ENCODE peak calls at places on chromosomes 2 and 18, in five cellular contexts. A is A549, B is stomach, J is mammary epithelial cell, I is NB4. M is an unnamed sample.

GRCh38 chr2:237860273-237860935 is 981 bp downstream of the RAMP1 start:
- DNase-seq in A (no peak), B (no peak), J (no peak), I (no peak), M (no peak)

GRCh38 chr2:42569116-42569711 is 782 bp downstream of the MTA3 start:
- DNase-seq in A (peak; percentile 65), B (peak; percentile 38), J (peak; percentile 15), I (peak; percentile 63), M (peak; percentile 47)

GRCh38 chr2:238720232-238720672 is 127.6 kb upstream of the TWIST2 start:
- DNase-seq in A (peak; percentile 52), B (peak; percentile 54), J (peak; percentile 100), I (peak; percentile 74), M (peak; percentile 52)

GRCh38 chr2:130986890-130987493 is 106.3 kb downstream of the FAM168B start:
- DNase-seq in A (no peak), B (no peak), J (no peak), I (no peak), M (no peak)

GRCh38 chr2:229129738-229130371 is 141.2 kb downstream of the PID1 start:
- DNase-seq in A (no peak), B (no peak), J (peak; percentile 15), I (no peak), M (peak; percentile 6)

GRCh38 chr2:239181601-239182471 is 219.0 kb downstream of the HDAC4 start:
- DNase-seq in A (no peak), B (no peak), J (no peak), I (no peak), M (no peak)

GRCh38 chr2:241314181-241314932 is 1.1 kb downstream of the HDLBP start:
- DNase-seq in A (peak; percentile 23), B (no peak), J (no peak), I (peak; percentile 73), M (peak; percentile 71)

GRCh38 chr2:665340-666073 is 11.7 kb downstream of the TMEM18 start:
- DNase-seq in A (no peak), B (no peak), J (no peak), I (no peak), M (no peak)

GRCh38 chr2:233082222-233082933 is 22.2 kb downstream of the INPP5D start:
- DNase-seq in A (no peak), B (no peak), J (no peak), I (peak; percentile 77), M (no peak)

GRCh38 chr18:37219257-37219656 is 346.3 kb downstream of the CELF4 start:
- DNase-seq in A (no peak), B (no peak), J (no peak), I (no peak), M (no peak)

GRCh38 chr18:63511285-63511684 is 30.9 kb upstream of the SERPINB12 start:
- DNase-seq in A (peak; percentile 13), B (no peak), J (no peak), I (no peak), M (peak; percentile 80)

GRCh38 chr2:73163522-73164367 is 38.6 kb upstream of the NOTO start:
- DNase-seq in A (peak; percentile 88), B (peak; percentile 72), J (peak; percentile 37), I (peak; percentile 77), M (peak; percentile 86)

GRCh38 chr18:49562481-49563129 is 748 bp downstream of the LIPG start:
- DNase-seq in A (no peak), B (no peak), J (peak; percentile 57), I (no peak), M (peak; percentile 31)

GRCh38 chr18:48913201-48913600 is 37.6 kb downstream of the SMAD7 start:
- DNase-seq in A (no peak), B (peak; percentile 51), J (no peak), I (no peak), M (no peak)

GRCh38 chr18:13232971-13233565 is 14.5 kb downstream of the LDLRAD4 start:
- DNase-seq in A (no peak), B (no peak), J (no peak), I (no peak), M (no peak)

GRCh38 chr2:1295740-1296139 is 117.5 kb upstream of the TPO start:
- DNase-seq in A (no peak), B (no peak), J (no peak), I (no peak), M (no peak)

GRCh38 chr2:84830758-84831500 is 50.0 kb downstream of the TRABD2A start:
- DNase-seq in A (no peak), B (no peak), J (no peak), I (no peak), M (no peak)

GRCh38 chr2:111704246-111704645 is 179.7 kb downstream of the ANAPC1 start:
- DNase-seq in A (peak; percentile 32), B (no peak), J (peak; percentile 84), I (peak; percentile 74), M (peak; percentile 61)

GRCh38 chr2:55902971-55903370 is 20.6 kb downstream of the EFEMP1 start:
- DNase-seq in A (no peak), B (no peak), J (no peak), I (no peak), M (no peak)

GRCh38 chr2:233354500-233354924 is 218 bp downstream of the DGKD start:
- DNase-seq in A (no peak), B (no peak), J (no peak), I (no peak), M (no peak)

GRCh38 chr2:215365184-215365658 is 53.4 kb downstream of the ATIC start:
- DNase-seq in A (no peak), B (no peak), J (peak; percentile 11), I (no peak), M (peak; percentile 39)

GRCh38 chr2:39942970-39943369 is 163.9 kb upstream of the THUMPD2 start:
- DNase-seq in A (no peak), B (no peak), J (peak; percentile 17), I (no peak), M (peak; percentile 7)

GRCh38 chr2:230614913-230615332 is 97.7 kb upstream of the CAB39 start:
- DNase-seq in A (no peak), B (peak; percentile 39), J (peak; percentile 62), I (no peak), M (no peak)

GRCh38 chr18:47754311-47755101 is 176.0 kb downstream of the SMAD2 start:
- DNase-seq in A (peak; percentile 26), B (peak; percentile 43), J (peak; percentile 8), I (peak; percentile 58), M (peak; percentile 13)

GRCh38 chr2:239298126-239298804 is 102.6 kb downstream of the HDAC4 start:
- DNase-seq in A (no peak), B (no peak), J (no peak), I (peak; percentile 90), M (no peak)

GRCh38 chr18:9516437-9517064 is 41.2 kb downstream of the RALBP1 start:
- DNase-seq in A (no peak), B (no peak), J (peak; percentile 33), I (peak; percentile 53), M (peak; percentile 66)

GRCh38 chr2:84526562-84526961 is 10.3 kb downstream of the DNAH6 start:
- DNase-seq in A (no peak), B (no peak), J (no peak), I (no peak), M (peak; percentile 31)

GRCh38 chr2:220504890-220505564 is 877.6 kb downstream of the SLC4A3 start:
- DNase-seq in A (peak; percentile 5), B (no peak), J (peak; percentile 77), I (no peak), M (peak; percentile 55)

GRCh38 chr2:231399853-231400667 is 4.5 kb downstream of the B3GNT7 start:
- DNase-seq in A (peak; percentile 64), B (peak; percentile 64), J (peak; percentile 25), I (peak; percentile 47), M (peak; percentile 23)

GRCh38 chr2:44392338-44392943 is 30.7 kb downstream of the CAMKMT start:
- DNase-seq in A (peak; percentile 21), B (peak; percentile 48), J (peak; percentile 2), I (peak; percentile 55), M (peak; percentile 56)

GRCh38 chr2:24791452-24791851 is 1.7 kb downstream of the PTRHD1 start:
- DNase-seq in A (no peak), B (no peak), J (no peak), I (no peak), M (no peak)

GRCh38 chr2:238286551-238286950 is 1.9 kb downstream of the PER2 start:
- DNase-seq in A (no peak), B (peak; percentile 85), J (peak; percentile 86), I (peak; percentile 62), M (peak; percentile 91)

GRCh38 chr2:39757156-39757555 is 21.9 kb downstream of the THUMPD2 start:
- DNase-seq in A (no peak), B (no peak), J (no peak), I (no peak), M (no peak)

GRCh38 chr2:182228073-182228473 is 198.8 kb downstream of the PDE1A start:
- DNase-seq in A (no peak), B (no peak), J (no peak), I (no peak), M (no peak)

GRCh38 chr2:67510745-67511144 is 113.6 kb downstream of the ETAA1 start:
- DNase-seq in A (no peak), B (no peak), J (no peak), I (no peak), M (peak; percentile 87)

DNA sequence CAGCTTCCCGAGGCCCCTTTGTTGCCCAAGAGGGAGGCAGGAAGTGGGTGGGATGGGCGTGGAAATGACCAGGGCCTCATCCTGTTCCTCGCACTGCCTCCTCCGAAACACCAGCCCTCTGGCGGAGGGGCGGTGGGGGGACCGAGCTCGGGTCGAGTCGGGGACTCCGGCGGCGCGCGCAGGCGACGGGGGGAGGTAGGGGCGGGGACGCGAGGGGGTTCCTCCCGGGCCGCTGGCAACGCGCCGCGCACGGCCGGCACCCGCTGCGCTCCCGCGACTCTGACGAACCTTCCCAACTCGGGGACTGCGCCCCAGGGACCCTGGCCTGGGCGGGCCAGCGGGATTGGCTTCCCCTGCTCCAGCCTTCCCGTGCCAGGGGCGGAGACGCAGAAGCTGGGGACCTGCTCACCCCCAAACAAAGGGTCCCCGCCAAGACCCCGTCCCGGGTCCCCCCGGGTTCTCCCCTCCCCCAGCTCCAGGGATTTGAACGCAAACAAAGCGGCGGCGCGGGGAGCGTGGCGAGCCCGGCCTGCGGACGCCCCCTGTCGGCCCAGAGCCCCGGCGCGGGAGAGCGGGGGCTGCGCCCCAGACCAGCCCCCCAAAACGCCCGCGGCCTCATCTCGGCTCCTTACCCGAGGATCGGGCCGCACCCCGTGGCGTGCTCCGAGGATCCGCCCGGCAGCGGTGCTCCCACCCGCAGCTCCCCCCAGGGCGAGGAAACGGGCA is 1.2 kb downstream of the SEMA4C start:
- DNase-seq in A (peak; percentile 89), B (peak; percentile 75), J (peak; percentile 67), I (peak; percentile 96), M (peak; percentile 95)
- TF ChIP-seq CTCF in A (peak; percentile 77), B (no peak), J (peak; percentile 63), I (peak; percentile 46), M (peak; percentile 41)

GRCh38 chr2:3146175-3146574 is 231.4 kb downstream of the EIPR1 start:
- DNase-seq in A (no peak), B (no peak), J (no peak), I (no peak), M (no peak)
- H3K4me3 ChIP-seq in A (no peak overlapping the region), B (no peak overlapping the region), J (no peak overlapping the region), I (no peak overlapping the region), M (no peak overlapping the region)

GRCh38 chr2:152042636-152043615 is 55.9 kb downstream of the CACNB4 start:
- DNase-seq in A (no peak), B (no peak), J (no peak), I (no peak), M (no peak)
- TF ChIP-seq CTCF in A (no peak), B (no peak), J (no peak), I (no peak), M (no peak)

DNA sequence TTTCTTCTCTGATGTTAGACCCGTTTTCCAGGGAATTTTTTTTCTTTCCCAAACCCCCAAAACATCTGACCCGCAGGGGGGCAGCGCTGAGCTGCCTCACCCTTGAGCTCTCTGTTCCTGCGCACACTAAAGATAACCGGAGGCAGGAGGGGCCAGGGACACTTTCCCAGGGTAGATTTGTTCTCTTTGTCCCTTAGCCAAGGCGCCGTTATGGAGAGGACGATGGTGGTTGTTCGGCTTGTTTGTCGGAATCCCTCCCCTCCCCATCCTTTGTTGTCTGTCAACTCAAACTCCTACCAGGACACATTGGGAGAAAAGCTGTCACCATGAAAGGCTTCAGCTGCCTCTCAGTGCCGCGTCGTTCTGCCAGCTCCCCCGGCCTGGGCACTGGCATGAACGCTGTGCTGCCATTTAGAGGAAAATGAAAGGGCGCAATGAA is 62.3 kb downstream of the RND3 start:
- DNase-seq in A (no peak), B (no peak), J (no peak), I (no peak), M (no peak)
- H3K4me3 ChIP-seq in A (no peak overlapping the region), B (no peak overlapping the region), J (no peak overlapping the region), I (no peak overlapping the region), M (no peak overlapping the region)

M was measured in choroid plexus epithelial cell.